ENCODE peak calls at places on chromosomes 4 and X, in four cellular contexts. One of them, this sample, is unnamed.

GRCh38 chr4:79065262-79065661 is 126.0 kb upstream of the PAQR3 start:
- DNase-seq in NCI-H1092 treated with DMSO at 0.1 percent for 48 hours: no peak
- DNase-seq in lower lobe of right lung: no peak
- DNase-seq in adipocyte: no peak
- DNase-seq in this sample: no peak

GRCh38 chrX:136125106-136125505 is 22.2 kb upstream of the FHL1 start:
- DNase-seq in NCI-H1092 treated with DMSO at 0.1 percent for 48 hours: no peak
- DNase-seq in lower lobe of right lung: no peak
- DNase-seq in adipocyte: no peak
- DNase-seq in this sample: no peak

GRCh38 chr4:90025248-90025647 is 101.9 kb upstream of the CCSER1 start:
- DNase-seq in NCI-H1092 treated with DMSO at 0.1 percent for 48 hours: peak; percentile 21
- DNase-seq in lower lobe of right lung: no peak
- DNase-seq in adipocyte: peak; percentile 53
- DNase-seq in this sample: no peak

GRCh38 chr4:153448003-153448731 is 18.0 kb upstream of the TMEM131L start:
- DNase-seq in NCI-H1092 treated with DMSO at 0.1 percent for 48 hours: peak; percentile 51
- DNase-seq in lower lobe of right lung: no peak
- DNase-seq in adipocyte: peak; percentile 79
- DNase-seq in this sample: peak; percentile 43

GRCh38 chr4:184464759-184465454 is 9.4 kb downstream of the IRF2 start:
- DNase-seq in NCI-H1092 treated with DMSO at 0.1 percent for 48 hours: no peak
- DNase-seq in lower lobe of right lung: no peak
- DNase-seq in adipocyte: no peak
- DNase-seq in this sample: no peak

GRCh38 chrX:27571164-27571563 is 19.0 kb upstream of the DCAF8L2 start:
- DNase-seq in NCI-H1092 treated with DMSO at 0.1 percent for 48 hours: no peak
- DNase-seq in lower lobe of right lung: no peak
- DNase-seq in adipocyte: no peak
- DNase-seq in this sample: no peak

GRCh38 chrX:91122141-91122540 is 312.5 kb upstream of the PABPC5 start:
- DNase-seq in NCI-H1092 treated with DMSO at 0.1 percent for 48 hours: no peak
- DNase-seq in lower lobe of right lung: no peak
- DNase-seq in adipocyte: no peak
- DNase-seq in this sample: no peak

GRCh38 chrX:136130931-136131843 is 16.1 kb upstream of the FHL1 start:
- DNase-seq in NCI-H1092 treated with DMSO at 0.1 percent for 48 hours: no peak
- DNase-seq in lower lobe of right lung: no peak
- DNase-seq in adipocyte: peak; percentile 79
- DNase-seq in this sample: peak; percentile 84

GRCh38 chr4:81352476-81352875 is 119.2 kb downstream of the RASGEF1B start:
- DNase-seq in NCI-H1092 treated with DMSO at 0.1 percent for 48 hours: no peak
- DNase-seq in lower lobe of right lung: no peak
- DNase-seq in adipocyte: peak; percentile 70
- DNase-seq in this sample: peak; percentile 26

GRCh38 chr4:4502694-4503311 is 39.0 kb downstream of the STX18 start:
- DNase-seq in NCI-H1092 treated with DMSO at 0.1 percent for 48 hours: no peak
- DNase-seq in lower lobe of right lung: no peak
- DNase-seq in adipocyte: no peak
- DNase-seq in this sample: peak; percentile 6

GRCh38 chrX:42097491-42097890 is 174.1 kb upstream of the CASK start:
- DNase-seq in NCI-H1092 treated with DMSO at 0.1 percent for 48 hours: no peak
- DNase-seq in lower lobe of right lung: no peak
- DNase-seq in adipocyte: no peak
- DNase-seq in this sample: no peak

GRCh38 chr4:115234405-115235093 is 121.1 kb upstream of the NDST4 start:
- DNase-seq in NCI-H1092 treated with DMSO at 0.1 percent for 48 hours: peak; percentile 55
- DNase-seq in lower lobe of right lung: no peak
- DNase-seq in adipocyte: no peak
- DNase-seq in this sample: no peak

GRCh38 chr4:44928062-44928380 is 201.7 kb upstream of the GNPDA2 start:
- DNase-seq in NCI-H1092 treated with DMSO at 0.1 percent for 48 hours: no peak
- DNase-seq in lower lobe of right lung: no peak
- DNase-seq in adipocyte: no peak
- DNase-seq in this sample: no peak

GRCh38 chr4:181597766-181598165 is 645.4 kb upstream of the TENM3 start:
- DNase-seq in NCI-H1092 treated with DMSO at 0.1 percent for 48 hours: no peak
- DNase-seq in lower lobe of right lung: no peak
- DNase-seq in adipocyte: peak; percentile 34
- DNase-seq in this sample: peak; percentile 57

GRCh38 chrX:100070334-100070849 is 339.7 kb downstream of the PCDH19 start:
- DNase-seq in NCI-H1092 treated with DMSO at 0.1 percent for 48 hours: no peak
- DNase-seq in lower lobe of right lung: no peak
- DNase-seq in adipocyte: no peak
- DNase-seq in this sample: no peak

GRCh38 chr4:108080752-108081151 is 88.0 kb downstream of the LEF1 start:
- DNase-seq in NCI-H1092 treated with DMSO at 0.1 percent for 48 hours: no peak
- DNase-seq in lower lobe of right lung: no peak
- DNase-seq in adipocyte: no peak
- DNase-seq in this sample: no peak

GRCh38 chrX:136166221-136166855 is 19.0 kb downstream of the FHL1 start:
- DNase-seq in NCI-H1092 treated with DMSO at 0.1 percent for 48 hours: no peak
- DNase-seq in lower lobe of right lung: no peak
- DNase-seq in adipocyte: peak; percentile 58
- DNase-seq in this sample: peak; percentile 68

GRCh38 chr4:88327669-88328068 is 43.3 kb upstream of the PPM1K start:
- DNase-seq in NCI-H1092 treated with DMSO at 0.1 percent for 48 hours: no peak
- DNase-seq in lower lobe of right lung: no peak
- DNase-seq in adipocyte: no peak
- DNase-seq in this sample: no peak

GRCh38 chr4:176376032-176376614 is 56.4 kb downstream of the SPCS3 start:
- DNase-seq in NCI-H1092 treated with DMSO at 0.1 percent for 48 hours: peak; percentile 28
- DNase-seq in lower lobe of right lung: no peak
- DNase-seq in adipocyte: peak; percentile 74
- DNase-seq in this sample: peak; percentile 43

GRCh38 chr4:111788046-111788642 is 357.1 kb upstream of the FAM241A start:
- DNase-seq in NCI-H1092 treated with DMSO at 0.1 percent for 48 hours: no peak
- DNase-seq in lower lobe of right lung: no peak
- DNase-seq in adipocyte: no peak
- DNase-seq in this sample: no peak

GRCh38 chr4:174394915-174395314 is 111.2 kb downstream of the CEP44 start:
- DNase-seq in NCI-H1092 treated with DMSO at 0.1 percent for 48 hours: no peak
- DNase-seq in lower lobe of right lung: no peak
- DNase-seq in adipocyte: peak; percentile 59
- DNase-seq in this sample: peak; percentile 3

GRCh38 chrX:117325706-117326105 is 790.9 kb downstream of the KLHL13 start:
- DNase-seq in NCI-H1092 treated with DMSO at 0.1 percent for 48 hours: no peak
- DNase-seq in lower lobe of right lung: no peak
- DNase-seq in adipocyte: no peak
- DNase-seq in this sample: no peak

GRCh38 chr4:76803522-76803921 is 94.4 kb downstream of the SOWAHB start:
- DNase-seq in NCI-H1092 treated with DMSO at 0.1 percent for 48 hours: no peak
- DNase-seq in lower lobe of right lung: no peak
- DNase-seq in adipocyte: peak; percentile 44
- DNase-seq in this sample: peak; percentile 89

GRCh38 chr4:150217192-150217591 is 138.9 kb downstream of the DCLK2 start:
- DNase-seq in NCI-H1092 treated with DMSO at 0.1 percent for 48 hours: peak; percentile 46
- DNase-seq in lower lobe of right lung: no peak
- DNase-seq in adipocyte: peak; percentile 71
- DNase-seq in this sample: peak; percentile 81